ENCODE peak calls at places on chromosomes 2 and 18, in eight cellular contexts. H is GM06990, Z is mesothelial cell of epicardium, P is ovary, K is heart left ventricle, C is OCI-LY7, V is omental fat pad, O is cardiac fibroblast. G is an unnamed sample.

GRCh38 chr2:122412360-122412759 is 656.9 kb downstream of the TSN start:
- DNase-seq in H (no peak), Z (no peak), P (no peak), K (no peak), C (no peak), V (no peak), O (no peak), G (no peak)

GRCh38 chr2:64525323-64525625 is 1.1 kb downstream of the AFTPH start:
- DNase-seq in H (peak), Z (no peak), P (no peak), K (no peak), C (peak), V (no peak), O (peak), G (no peak)

GRCh38 chr2:205574041-205574440 is 108.3 kb upstream of the NRP2 start:
- DNase-seq in H (no peak), Z (no peak), P (no peak), K (no peak), C (no peak), V (no peak), O (no peak), G (no peak)

GRCh38 chr2:41169744-41170143 is 717.9 kb upstream of the SLC8A1 start:
- DNase-seq in H (no peak), Z (no peak), P (no peak), K (no peak), C (no peak), V (no peak), O (no peak), G (no peak)

GRCh38 chr2:129062160-129062912 is 743.7 kb upstream of the HS6ST1 start:
- DNase-seq in H (no peak), Z (no peak), P (no peak), K (no peak), C (no peak), V (no peak), O (peak), G (no peak)

GRCh38 chr2:189178726-189179606 is 595 bp downstream of the COL5A2 start:
- DNase-seq in H (no peak), Z (no peak), P (peak), K (no peak), C (no peak), V (no peak), O (peak), G (no peak)

GRCh38 chr2:187593697-187594096 is 39.5 kb upstream of the TFPI start:
- DNase-seq in H (no peak), Z (no peak), P (no peak), K (no peak), C (no peak), V (no peak), O (no peak), G (no peak)

GRCh38 chr2:216932806-216933579 is 73.1 kb upstream of the TNP1 start:
- DNase-seq in H (no peak), Z (no peak), P (no peak), K (no peak), C (no peak), V (no peak), O (no peak), G (no peak)

GRCh38 chr2:234488913-234489451 is 7.9 kb downstream of the ARL4C start:
- DNase-seq in H (peak), Z (no peak), P (no peak), K (no peak), C (peak), V (no peak), O (no peak), G (no peak)

GRCh38 chr18:50441518-50441917 is 66.7 kb downstream of the SKA1 start:
- DNase-seq in H (no peak), Z (no peak), P (no peak), K (no peak), C (no peak), V (no peak), O (peak), G (no peak)

GRCh38 chr18:74742573-74742972 is 144.9 kb downstream of the ZNF407 start:
- DNase-seq in H (no peak), Z (no peak), P (no peak), K (no peak), C (no peak), V (no peak), O (no peak), G (no peak)

GRCh38 chr2:203811491-203812221 is 55.9 kb upstream of the CTLA4 start:
- DNase-seq in H (no peak), Z (no peak), P (no peak), K (peak), C (no peak), V (peak), O (peak), G (no peak)

GRCh38 chr2:231714639-231715498 is 6.5 kb downstream of the PTMA start:
- DNase-seq in H (peak), Z (peak), P (peak), K (peak), C (peak), V (peak), O (peak), G (peak)

GRCh38 chr2:72843301-72843700 is 17.5 kb upstream of the EXOC6B start:
- DNase-seq in H (no peak), Z (no peak), P (no peak), K (no peak), C (no peak), V (no peak), O (no peak), G (no peak)

GRCh38 chr2:44705851-44706555 is 235.5 kb upstream of the SIX3 start:
- DNase-seq in H (no peak), Z (no peak), P (no peak), K (no peak), C (no peak), V (no peak), O (no peak), G (no peak)

GRCh38 chr2:42835577-42836371 is 43.4 kb upstream of the HAAO start:
- DNase-seq in H (no peak), Z (peak), P (peak), K (peak), C (no peak), V (peak), O (peak), G (no peak)

GRCh38 chr2:64987001-64987962 is 1.9 kb upstream of the SLC1A4 start:
- DNase-seq in H (peak), Z (no peak), P (no peak), K (no peak), C (no peak), V (no peak), O (peak), G (no peak)

GRCh38 chr2:111617299-111617803 is 266.6 kb downstream of the ANAPC1 start:
- DNase-seq in H (no peak), Z (no peak), P (no peak), K (no peak), C (no peak), V (no peak), O (peak), G (no peak)

GRCh38 chr2:65146067-65146466 is 16.2 kb upstream of the RAB1A start:
- DNase-seq in H (no peak), Z (no peak), P (no peak), K (no peak), C (no peak), V (no peak), O (no peak), G (no peak)

GRCh38 chr18:45805551-45805950 is 19.9 kb upstream of the SIGLEC15 start:
- DNase-seq in H (no peak), Z (no peak), P (no peak), K (no peak), C (no peak), V (no peak), O (peak), G (no peak)

DNA sequence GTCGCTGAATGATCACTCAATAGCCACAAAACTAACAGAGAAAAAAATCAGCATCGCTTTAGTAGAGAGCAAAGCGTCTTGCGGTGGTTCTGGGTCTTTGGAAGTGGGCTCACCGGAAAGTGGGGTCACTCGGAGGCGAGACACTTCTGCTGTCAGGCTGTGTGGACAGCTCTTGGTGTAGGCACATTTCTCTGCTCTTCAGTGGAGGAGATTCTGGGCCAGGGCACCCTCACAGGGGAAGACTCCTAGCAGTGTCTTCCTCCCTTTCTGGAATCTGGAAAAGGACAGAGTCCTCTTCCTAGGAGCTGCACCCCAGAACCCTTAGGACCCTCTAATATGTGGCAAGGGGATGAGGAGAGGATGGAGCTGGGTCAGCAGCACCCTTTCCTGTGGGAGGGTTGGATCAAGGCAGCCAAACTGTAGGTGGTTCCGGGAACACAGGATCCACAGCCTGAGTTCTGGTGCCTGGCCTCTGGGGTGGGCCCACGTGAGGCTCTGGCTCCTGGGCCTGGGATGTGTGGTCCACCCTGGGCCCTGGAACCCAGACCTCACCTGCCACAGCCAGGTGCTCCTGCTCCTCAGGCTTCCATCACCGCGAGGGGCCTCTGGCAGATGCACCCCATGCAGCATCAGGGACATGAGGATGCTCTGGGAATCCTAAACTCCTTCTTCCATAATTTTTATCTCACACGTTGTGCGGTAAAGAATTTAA is 25.1 kb downstream of the GPR35 start:
- DNase-seq in H (no peak), Z (peak), P (no peak), K (no peak), C (no peak), V (no peak), O (no peak), G (peak)
- TF ChIP-seq CTCF in H (no peak), Z (no peak), P (no peak), K (no peak), C (no peak), V (no peak), O (no peak), G (no peak)

DNA sequence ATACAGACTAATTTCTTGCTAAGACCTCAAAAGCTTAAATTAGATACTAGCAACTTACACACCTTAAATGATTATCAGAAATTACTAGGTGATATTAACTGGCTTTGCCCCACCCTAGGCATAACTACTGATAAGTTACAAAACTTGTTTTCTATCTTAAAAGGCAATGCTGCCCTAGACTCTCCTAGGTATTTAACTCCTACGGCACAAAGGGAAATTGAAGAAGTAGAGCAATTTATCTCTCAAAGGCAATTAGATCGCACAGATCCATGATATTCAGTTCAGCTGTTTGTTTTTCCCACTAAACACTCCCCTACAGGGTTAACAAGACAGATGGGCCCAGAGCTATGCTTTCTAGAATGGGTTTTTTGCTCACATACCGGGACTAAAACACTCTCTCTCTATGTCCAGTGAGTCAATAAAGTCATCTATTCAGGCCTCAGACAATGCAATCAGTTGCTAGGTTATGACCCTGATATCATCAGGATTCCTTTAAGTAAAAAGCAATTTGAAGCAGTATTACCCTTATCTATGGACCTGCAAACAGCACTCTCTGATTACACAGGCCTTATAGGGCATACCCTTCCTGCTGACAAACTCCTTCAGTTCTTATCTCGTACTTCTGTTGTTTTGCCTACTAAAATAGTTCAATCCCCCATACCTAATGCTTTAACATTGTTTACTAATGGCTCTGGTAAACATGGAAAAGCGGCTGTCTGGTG is 14.3 kb downstream of the MAP3K2 start:
- DNase-seq in H (no peak), Z (no peak), P (no peak), K (no peak), C (no peak), V (no peak), O (no peak), G (no peak)
- TF ChIP-seq CTCF in H (no peak), Z (no peak), P (no peak), K (no peak), C (no peak), V (no peak), O (no peak), G (no peak)

GRCh38 chr2:172096661-172097547 is 5.8 kb downstream of the DLX2 start:
- DNase-seq in H (no peak), Z (peak), P (no peak), K (no peak), C (no peak), V (no peak), O (peak), G (peak)

GRCh38 chr2:172097557-172098131 is 5.1 kb downstream of the DLX2 start:
- DNase-seq in H (no peak), Z (no peak), P (no peak), K (no peak), C (no peak), V (no peak), O (no peak), G (peak)

GRCh38 chr2:172095146-172095904 is 7.4 kb downstream of the DLX2 start:
- DNase-seq in H (peak), Z (peak), P (no peak), K (no peak), C (peak), V (no peak), O (peak), G (peak)

GRCh38 chr2:172094319-172095145 is 8.2 kb downstream of the DLX2 start:
- DNase-seq in H (no peak), Z (peak), P (no peak), K (no peak), C (no peak), V (no peak), O (no peak), G (peak)

GRCh38 chr2:172095905-172096660 is 6.6 kb downstream of the DLX2 start:
- DNase-seq in H (no peak), Z (peak), P (no peak), K (no peak), C (peak), V (no peak), O (no peak), G (peak)
- TF ChIP-seq CTCF in H (peak), Z (no peak), P (no peak), K (no peak), C (peak), V (no peak), O (no peak), G (peak)

GRCh38 chr2:101330253-101330921 is 21.9 kb upstream of the RNF149 start:
- DNase-seq in H (no peak), Z (no peak), P (no peak), K (peak), C (no peak), V (no peak), O (peak), G (no peak)

GRCh38 chr2:101329026-101329425 is 20.5 kb upstream of the RNF149 start:
- DNase-seq in H (no peak), Z (no peak), P (no peak), K (no peak), C (no peak), V (no peak), O (no peak), G (no peak)

GRCh38 chr2:101328474-101329007 is 20.0 kb upstream of the RNF149 start:
- DNase-seq in H (no peak), Z (no peak), P (no peak), K (no peak), C (peak), V (no peak), O (peak), G (no peak)

GRCh38 chr2:101331202-101331601 is 22.7 kb upstream of the RNF149 start:
- DNase-seq in H (no peak), Z (no peak), P (no peak), K (no peak), C (no peak), V (no peak), O (no peak), G (no peak)

GRCh38 chr2:101332885-101333766 is 24.6 kb upstream of the RNF149 start:
- DNase-seq in H (no peak), Z (no peak), P (no peak), K (no peak), C (no peak), V (no peak), O (no peak), G (no peak)
- TF ChIP-seq CTCF in H (no peak), Z (no peak), P (no peak), K (no peak), C (no peak), V (no peak), O (no peak), G (no peak)

GRCh38 chr2:227772932-227773331 is 27.2 kb downstream of the SCYGR8 start:
- DNase-seq in H (no peak), Z (no peak), P (no peak), K (no peak), C (no peak), V (no peak), O (no peak), G (no peak)

GRCh38 chr2:227774895-227775842 is 29.5 kb downstream of the SCYGR8 start:
- DNase-seq in H (no peak), Z (no peak), P (no peak), K (no peak), C (no peak), V (no peak), O (no peak), G (no peak)

GRCh38 chr2:227772197-227772661 is 26.5 kb downstream of the SCYGR8 start:
- DNase-seq in H (no peak), Z (no peak), P (no peak), K (no peak), C (no peak), V (no peak), O (no peak), G (no peak)

GRCh38 chr2:227774011-227774624 is 28.4 kb downstream of the SCYGR8 start:
- DNase-seq in H (no peak), Z (no peak), P (no peak), K (no peak), C (no peak), V (no peak), O (no peak), G (no peak)
- TF ChIP-seq CTCF in H (peak), Z (no peak), P (no peak), K (no peak), C (peak), V (no peak), O (peak), G (no peak)

GRCh38 chr18:77478619-77479018 is 229.0 kb downstream of the GALR1 start:
- DNase-seq in H (no peak), Z (no peak), P (no peak), K (peak), C (no peak), V (no peak), O (peak), G (no peak)
- TF ChIP-seq CTCF in H (peak), Z (peak), P (no peak), K (no peak), C (no peak), V (no peak), O (peak), G (no peak)

GRCh38 chr18:44041553-44042418 is 638.9 kb upstream of the SETBP1 start:
- DNase-seq in H (no peak), Z (no peak), P (no peak), K (no peak), C (no peak), V (no peak), O (no peak), G (no peak)
- TF ChIP-seq CTCF in H (no peak), Z (no peak), P (no peak), K (no peak), C (no peak), V (no peak), O (no peak), G (no peak)